ENCODE peak calls at places on chromosomes 4 and X, in six cellular contexts. One of them, this sample, is unnamed.

GRCh38 chrX:153857348-153857903 is 27.1 kb upstream of the PDZD4 start:
- DNase-seq in transverse colon: no peak
- DNase-seq in psoas muscle: no peak
- DNase-seq in neural progenitor cell: no peak
- DNase-seq in right lobe of liver: no peak
- DNase-seq in lower lobe of right lung: no peak
- DNase-seq in this sample: no peak

GRCh38 chr4:834368-835147 is 8.6 kb upstream of the CPLX1 start:
- DNase-seq in psoas muscle: peak; percentile 40
- DNase-seq in lower lobe of right lung: peak; percentile 32
- DNase-seq in neural progenitor cell: no peak
- DNase-seq in transverse colon: no peak
- DNase-seq in right lobe of liver: peak; percentile 13
- DNase-seq in this sample: no peak

GRCh38 chrX:72308566-72309296 is 3.0 kb upstream of the CITED1 start:
- DNase-seq in neural progenitor cell: peak; percentile 84
- DNase-seq in lower lobe of right lung: peak; percentile 53
- DNase-seq in transverse colon: peak; percentile 73
- DNase-seq in psoas muscle: peak; percentile 70
- DNase-seq in right lobe of liver: peak; percentile 54
- DNase-seq in this sample: peak; percentile 74

GRCh38 chr4:95599777-95600436 is 51.1 kb upstream of the UNC5C start:
- DNase-seq in lower lobe of right lung: no peak
- DNase-seq in psoas muscle: no peak
- DNase-seq in neural progenitor cell: no peak
- DNase-seq in transverse colon: no peak
- DNase-seq in right lobe of liver: no peak
- DNase-seq in this sample: no peak

GRCh38 chr4:25756503-25756902 is 100.9 kb downstream of the SLC34A2 start:
- DNase-seq in transverse colon: no peak
- DNase-seq in psoas muscle: no peak
- DNase-seq in lower lobe of right lung: no peak
- DNase-seq in neural progenitor cell: peak; percentile 5
- DNase-seq in right lobe of liver: no peak
- DNase-seq in this sample: no peak

GRCh38 chrX:120857240-120857639 is 18.4 kb downstream of the CT47B1 start:
- DNase-seq in right lobe of liver: no peak
- DNase-seq in neural progenitor cell: peak; percentile 4
- DNase-seq in psoas muscle: no peak
- DNase-seq in lower lobe of right lung: no peak
- DNase-seq in transverse colon: no peak
- DNase-seq in this sample: no peak

GRCh38 chr4:100372432-100372831 is 145.4 kb downstream of the EMCN start:
- DNase-seq in psoas muscle: no peak
- DNase-seq in neural progenitor cell: peak; percentile 50
- DNase-seq in lower lobe of right lung: no peak
- DNase-seq in right lobe of liver: no peak
- DNase-seq in transverse colon: no peak
- DNase-seq in this sample: no peak

GRCh38 chr4:52574036-52574435 is 85.1 kb downstream of the USP46 start:
- DNase-seq in neural progenitor cell: no peak
- DNase-seq in lower lobe of right lung: no peak
- DNase-seq in right lobe of liver: no peak
- DNase-seq in transverse colon: no peak
- DNase-seq in psoas muscle: no peak
- DNase-seq in this sample: no peak

GRCh38 chr4:8255698-8256441 is 13.7 kb upstream of the HTRA3 start:
- DNase-seq in psoas muscle: peak; percentile 87
- DNase-seq in lower lobe of right lung: no peak
- DNase-seq in right lobe of liver: no peak
- DNase-seq in neural progenitor cell: no peak
- DNase-seq in transverse colon: no peak
- DNase-seq in this sample: no peak

GRCh38 chr4:128135391-128135790 is 74.3 kb downstream of the LARP1B start:
- DNase-seq in lower lobe of right lung: no peak
- DNase-seq in psoas muscle: no peak
- DNase-seq in neural progenitor cell: no peak
- DNase-seq in transverse colon: no peak
- DNase-seq in right lobe of liver: no peak
- DNase-seq in this sample: no peak

GRCh38 chr4:159107203-159107921 is 4.5 kb downstream of the RAPGEF2 start:
- DNase-seq in neural progenitor cell: no peak
- DNase-seq in lower lobe of right lung: no peak
- DNase-seq in psoas muscle: no peak
- DNase-seq in right lobe of liver: no peak
- DNase-seq in transverse colon: no peak
- DNase-seq in this sample: no peak

GRCh38 chrX:666762-667161 is 36.2 kb downstream of the SHOX start:
- DNase-seq in psoas muscle: no peak
- DNase-seq in neural progenitor cell: no peak
- DNase-seq in transverse colon: no peak
- DNase-seq in lower lobe of right lung: no peak
- DNase-seq in right lobe of liver: no peak
- DNase-seq in this sample: no peak

GRCh38 chrX:39819921-39820849 is 277.6 kb downstream of the BCOR start:
- DNase-seq in transverse colon: no peak
- DNase-seq in right lobe of liver: no peak
- DNase-seq in neural progenitor cell: peak; percentile 58
- DNase-seq in lower lobe of right lung: no peak
- DNase-seq in psoas muscle: peak; percentile 52
- DNase-seq in this sample: no peak

GRCh38 chrX:119887721-119888425 is 7.8 kb upstream of the AKAP14 start:
- DNase-seq in lower lobe of right lung: peak; percentile 80
- DNase-seq in neural progenitor cell: peak; percentile 83
- DNase-seq in transverse colon: peak; percentile 73
- DNase-seq in psoas muscle: peak; percentile 68
- DNase-seq in right lobe of liver: peak; percentile 62
- DNase-seq in this sample: no peak

GRCh38 chr4:151475338-151475737 is 66.4 kb downstream of the FHIP1A start:
- DNase-seq in lower lobe of right lung: no peak
- DNase-seq in right lobe of liver: no peak
- DNase-seq in transverse colon: no peak
- DNase-seq in psoas muscle: no peak
- DNase-seq in neural progenitor cell: no peak
- DNase-seq in this sample: no peak

GRCh38 chrX:112846114-112846513 is 5.5 kb upstream of the AMOT start:
- DNase-seq in psoas muscle: no peak
- DNase-seq in right lobe of liver: no peak
- DNase-seq in lower lobe of right lung: no peak
- DNase-seq in neural progenitor cell: no peak
- DNase-seq in transverse colon: peak; percentile 16
- DNase-seq in this sample: no peak

GRCh38 chr4:1644906-1645657 is 39.0 kb downstream of the FAM53A start:
- DNase-seq in neural progenitor cell: peak; percentile 50
- DNase-seq in lower lobe of right lung: no peak
- DNase-seq in psoas muscle: peak; percentile 68
- DNase-seq in transverse colon: peak; percentile 32
- DNase-seq in right lobe of liver: no peak
- DNase-seq in this sample: no peak

GRCh38 chr4:115090483-115091075 is 22.8 kb downstream of the NDST4 start:
- DNase-seq in right lobe of liver: no peak
- DNase-seq in lower lobe of right lung: no peak
- DNase-seq in transverse colon: no peak
- DNase-seq in neural progenitor cell: peak; percentile 61
- DNase-seq in psoas muscle: no peak
- DNase-seq in this sample: no peak

DNA sequence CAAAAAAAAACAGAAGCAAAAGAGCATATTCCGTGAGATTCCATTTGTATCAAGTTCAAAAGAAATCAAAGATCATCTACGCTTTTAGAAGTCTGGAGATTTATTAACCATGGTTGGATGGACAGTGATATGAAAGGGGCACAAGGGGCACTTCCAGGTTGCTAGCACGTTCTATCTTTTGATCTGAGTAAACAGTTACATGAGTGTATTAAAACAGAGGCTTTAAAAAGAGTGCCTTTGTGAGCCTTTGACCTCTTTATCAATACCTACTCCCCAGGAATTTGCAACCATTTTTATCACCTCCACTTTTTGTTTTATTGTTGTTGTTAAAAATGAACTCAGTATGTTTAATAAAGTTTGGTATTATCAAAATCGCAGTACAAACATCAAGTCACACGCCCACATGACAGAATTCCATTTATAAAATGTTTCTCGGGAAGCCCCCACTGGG is 72.4 kb upstream of the UCP1 start:
- DNase-seq in neural progenitor cell: no peak
- DNase-seq in psoas muscle: no peak
- DNase-seq in right lobe of liver: no peak
- DNase-seq in transverse colon: no peak
- DNase-seq in lower lobe of right lung: no peak
- DNase-seq in this sample: no peak
- H3K36me3 ChIP-seq in neural progenitor cell: no peaks in the 10 kb centered on the region
- H3K36me3 ChIP-seq in psoas muscle: peaks cover 9% of the 10 kb centered on the region
- H3K36me3 ChIP-seq in right lobe of liver: no peaks in the 10 kb centered on the region
- H3K36me3 ChIP-seq in transverse colon: peaks cover 5% of the 10 kb centered on the region
- H3K36me3 ChIP-seq in lower lobe of right lung: peaks cover 41% of the 10 kb centered on the region
- H3K36me3 ChIP-seq in this sample: peaks cover 14% of the 10 kb centered on the region

DNA sequence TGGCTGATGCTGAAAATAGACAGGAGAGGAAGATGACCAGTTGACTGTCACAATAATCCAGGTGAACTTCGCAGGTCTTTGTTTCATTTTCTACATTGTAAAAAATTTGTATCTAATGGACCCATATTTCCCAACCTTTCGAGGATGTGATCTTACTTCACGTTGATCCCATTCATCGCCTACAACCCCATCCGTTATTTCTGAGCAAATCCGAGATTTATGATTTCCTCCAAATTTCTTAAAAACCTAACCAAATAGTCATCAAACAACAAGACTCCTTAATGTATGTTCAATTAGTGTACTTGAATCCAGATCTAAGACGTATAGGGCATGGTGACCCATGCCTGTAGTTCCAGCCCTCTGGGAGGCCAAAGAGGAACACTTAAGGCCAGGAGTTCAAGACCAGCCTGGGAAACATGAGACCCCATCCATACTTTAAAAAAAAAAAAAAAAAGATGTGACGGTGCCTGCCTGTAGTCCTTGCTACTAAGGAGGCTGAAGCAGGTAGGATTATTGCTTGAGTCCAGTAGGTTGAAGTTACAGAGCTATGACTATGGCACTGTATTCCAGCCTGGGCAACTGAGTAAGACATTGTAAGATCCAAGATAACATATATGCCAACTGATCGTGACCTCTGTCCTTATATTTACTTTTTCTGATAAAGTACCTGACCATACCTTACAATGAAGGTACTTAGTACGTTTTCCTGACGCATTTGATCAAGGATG is 5.7 kb downstream of the RPL9 start:
- DNase-seq in neural progenitor cell: no peak
- DNase-seq in lower lobe of right lung: no peak
- DNase-seq in transverse colon: no peak
- DNase-seq in psoas muscle: no peak
- DNase-seq in right lobe of liver: no peak
- DNase-seq in this sample: no peak
- H3K36me3 ChIP-seq in neural progenitor cell: peaks cover 49% of the 10 kb centered on the region
- H3K36me3 ChIP-seq in lower lobe of right lung: peaks cover 87% of the 10 kb centered on the region
- H3K36me3 ChIP-seq in transverse colon: peaks cover 48% of the 10 kb centered on the region
- H3K36me3 ChIP-seq in psoas muscle: peaks cover 100% of the 10 kb centered on the region
- H3K36me3 ChIP-seq in right lobe of liver: no peaks in the 10 kb centered on the region
- H3K36me3 ChIP-seq in this sample: peaks cover 61% of the 10 kb centered on the region

GRCh38 chr4:138222041-138222440 is 20.1 kb downstream of the SLC7A11 start:
- DNase-seq in right lobe of liver: no peak
- DNase-seq in psoas muscle: no peak
- DNase-seq in neural progenitor cell: no peak
- DNase-seq in lower lobe of right lung: no peak
- DNase-seq in transverse colon: no peak
- DNase-seq in this sample: no peak

GRCh38 chr4:138217567-138217966 is 24.6 kb downstream of the SLC7A11 start:
- DNase-seq in neural progenitor cell: peak; percentile 69
- DNase-seq in transverse colon: no peak
- DNase-seq in psoas muscle: no peak
- DNase-seq in right lobe of liver: no peak
- DNase-seq in lower lobe of right lung: no peak
- DNase-seq in this sample: no peak

GRCh38 chr4:138218976-138219375 is 23.2 kb downstream of the SLC7A11 start:
- DNase-seq in neural progenitor cell: no peak
- DNase-seq in right lobe of liver: no peak
- DNase-seq in lower lobe of right lung: no peak
- DNase-seq in transverse colon: no peak
- DNase-seq in psoas muscle: no peak
- DNase-seq in this sample: no peak

DNA sequence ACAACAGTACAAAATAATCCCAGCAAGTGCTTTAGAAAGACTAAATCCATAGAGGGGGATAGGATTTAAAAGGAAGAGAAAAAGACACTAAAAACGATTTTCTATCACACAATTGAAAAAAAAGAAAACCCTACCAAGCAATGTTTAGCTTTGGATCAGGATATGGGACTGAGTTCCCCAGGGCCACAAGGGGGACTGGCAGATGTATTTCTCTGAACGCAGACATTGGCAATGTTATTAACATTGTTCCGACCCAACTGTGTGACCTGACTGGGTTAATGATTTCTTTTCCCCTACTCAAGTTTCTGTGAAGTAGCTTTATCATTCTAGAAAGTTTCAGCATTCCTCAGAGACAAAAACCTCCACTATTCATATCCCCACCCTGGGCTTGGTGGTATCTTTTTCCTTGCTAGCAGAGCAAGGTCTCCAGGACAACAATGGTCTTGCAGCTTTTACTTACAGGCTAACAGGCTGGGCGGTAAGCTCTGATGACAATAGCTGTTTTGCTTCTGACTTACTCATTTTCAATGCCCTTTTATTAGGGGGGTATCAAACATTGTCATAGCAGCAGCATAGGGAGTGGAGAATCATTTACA is 25.8 kb downstream of the SLC7A11 start:
- DNase-seq in transverse colon: no peak
- DNase-seq in psoas muscle: no peak
- DNase-seq in lower lobe of right lung: no peak
- DNase-seq in neural progenitor cell: peak; percentile 61
- DNase-seq in right lobe of liver: no peak
- DNase-seq in this sample: no peak
- H3K36me3 ChIP-seq in transverse colon: no peaks in the 10 kb centered on the region
- H3K36me3 ChIP-seq in psoas muscle: no peaks in the 10 kb centered on the region
- H3K36me3 ChIP-seq in lower lobe of right lung: no peaks in the 10 kb centered on the region
- H3K36me3 ChIP-seq in neural progenitor cell: no peaks in the 10 kb centered on the region
- H3K36me3 ChIP-seq in right lobe of liver: no peaks in the 10 kb centered on the region
- H3K36me3 ChIP-seq in this sample: no peaks in the 10 kb centered on the region

DNA sequence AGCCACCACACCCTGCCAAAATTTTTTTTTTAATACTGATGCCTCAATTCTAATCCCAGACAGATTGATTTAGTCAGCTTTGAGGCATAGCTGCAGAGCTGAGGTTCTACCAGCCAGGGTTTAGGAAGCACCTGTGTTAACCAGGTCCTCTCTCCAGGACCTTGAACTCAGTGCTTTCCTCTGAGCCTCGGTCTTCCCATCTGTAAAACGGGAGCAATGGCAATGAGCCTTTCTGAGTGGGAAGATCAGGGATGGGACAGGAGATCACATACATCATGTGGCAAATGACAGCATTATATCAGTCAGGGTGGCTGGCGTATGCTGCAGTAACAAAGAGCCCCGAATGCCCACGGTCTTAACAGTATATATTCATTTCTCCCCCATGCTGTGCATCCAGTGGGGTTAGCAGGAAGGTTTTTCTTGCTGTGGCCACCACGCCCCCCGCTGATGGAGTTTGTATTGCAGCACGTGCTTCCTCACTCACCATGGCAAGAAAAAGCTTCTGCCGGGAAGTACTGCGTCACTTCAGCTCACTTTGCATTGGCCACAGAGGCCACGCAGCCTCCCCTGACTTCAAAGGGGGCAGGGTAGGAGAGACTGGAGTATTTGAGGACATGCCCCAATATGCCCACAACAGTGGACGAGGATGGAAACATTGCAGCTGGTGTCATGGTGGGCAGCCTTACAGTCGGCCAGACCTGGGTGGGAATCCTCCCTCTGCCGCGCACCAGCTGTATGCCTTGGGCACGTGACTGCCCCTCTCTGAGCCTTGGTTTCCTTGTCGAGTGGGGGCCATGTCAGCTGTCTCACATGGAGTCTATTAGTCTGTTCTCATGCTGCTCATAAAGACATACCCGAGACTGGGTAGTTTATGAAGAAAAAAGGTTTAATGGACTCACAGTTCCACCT is 24.1 kb upstream of the MRFAP1 start:
- DNase-seq in transverse colon: no peak
- DNase-seq in psoas muscle: no peak
- DNase-seq in right lobe of liver: no peak
- DNase-seq in neural progenitor cell: no peak
- DNase-seq in lower lobe of right lung: no peak
- DNase-seq in this sample: no peak
- H3K36me3 ChIP-seq in transverse colon: peaks cover 14% of the 10 kb centered on the region
- H3K36me3 ChIP-seq in psoas muscle: peaks cover 21% of the 10 kb centered on the region
- H3K36me3 ChIP-seq in right lobe of liver: no peaks in the 10 kb centered on the region
- H3K36me3 ChIP-seq in neural progenitor cell: no peaks in the 10 kb centered on the region
- H3K36me3 ChIP-seq in lower lobe of right lung: peaks cover 85% of the 10 kb centered on the region
- H3K36me3 ChIP-seq in this sample: peaks cover 63% of the 10 kb centered on the region

This sample was measured in vagina.